ENCODE peak calls at places on chromosome 15, in seven cellular contexts. P is AG04450, S is body of pancreas, D is lung, R is HCT116, T is heart right ventricle, N is ovary. X is an unnamed sample.

GRCh38 chr15:31464216-31465082 is 137.8 kb downstream of the KLF13 start:
- DNase-seq in T (peak), N (no peak), P (no peak), S (no peak), R (no peak), D (no peak), X (no peak)

GRCh38 chr15:28892789-28893610 is 7.2 kb downstream of the APBA2 start:
- DNase-seq in R (no peak), T (no peak), S (peak), N (no peak), D (no peak), P (no peak), X (no peak)

GRCh38 chr15:78065284-78065872 is 12.1 kb downstream of the TBC1D2B start:
- DNase-seq in P (peak), D (peak), S (peak), R (no peak), T (peak), N (peak), X (peak)

GRCh38 chr15:88735212-88735611 is 68.0 kb upstream of the ACAN start:
- DNase-seq in T (no peak), R (no peak), S (no peak), N (no peak), P (no peak), D (no peak), X (no peak)

GRCh38 chr15:52284164-52284563 is 11.4 kb downstream of the MYO5C start:
- DNase-seq in N (no peak), P (peak), R (no peak), S (no peak), T (no peak), D (no peak), X (no peak)

GRCh38 chr15:31390029-31390428 is 63.4 kb downstream of the KLF13 start:
- DNase-seq in N (no peak), P (no peak), R (no peak), T (no peak), S (no peak), D (peak), X (no peak)

GRCh38 chr15:94503293-94503692 is 271.9 kb downstream of the MCTP2 start:
- DNase-seq in S (no peak), R (no peak), T (no peak), N (no peak), P (no peak), D (no peak), X (no peak)

GRCh38 chr15:75554717-75555116 is 24.4 kb downstream of the PTPN9 start:
- DNase-seq in S (no peak), P (peak), T (no peak), D (no peak), N (no peak), R (no peak), X (no peak)

GRCh38 chr15:94324117-94324826 is 92.9 kb downstream of the MCTP2 start:
- DNase-seq in D (peak), T (peak), S (peak), R (peak), P (peak), N (peak), X (no peak)

GRCh38 chr15:95551580-95551979 is 778.9 kb upstream of the NR2F2 start:
- DNase-seq in P (no peak), T (no peak), S (no peak), D (no peak), N (no peak), R (no peak), X (no peak)

GRCh38 chr15:66006986-66007385 is 137.7 kb downstream of the RAB11A start:
- DNase-seq in P (no peak), S (no peak), N (no peak), D (no peak), T (no peak), R (no peak), X (no peak)

GRCh38 chr15:98904466-98905048 is 103.0 kb downstream of the PGPEP1L start:
- DNase-seq in N (no peak), P (peak), D (no peak), R (peak), S (no peak), T (no peak), X (no peak)

GRCh38 chr15:91789136-91789535 is 64.4 kb upstream of the SLCO3A1 start:
- DNase-seq in P (no peak), T (no peak), S (no peak), D (no peak), N (no peak), R (no peak), X (no peak)

GRCh38 chr15:98142584-98142983 is 182.1 kb downstream of the ARRDC4 start:
- DNase-seq in D (no peak), R (no peak), S (no peak), P (no peak), N (no peak), T (no peak), X (no peak)

GRCh38 chr15:84702961-84703482 is 12.9 kb downstream of the SEC11A start:
- DNase-seq in T (peak), R (no peak), P (no peak), D (peak), S (peak), N (peak), X (peak)

GRCh38 chr15:78437107-78437761 is 782 bp upstream of the IREB2 start:
- DNase-seq in D (no peak), P (no peak), T (no peak), N (no peak), S (no peak), R (peak), X (no peak)

GRCh38 chr15:75640483-75641175 is 605 bp upstream of the IMP3 start:
- DNase-seq in P (no peak), R (peak), D (no peak), S (no peak), T (no peak), N (no peak), X (peak)

GRCh38 chr15:99117563-99118257 is 12.8 kb downstream of the SYNM start:
- DNase-seq in R (no peak), T (no peak), N (no peak), D (no peak), S (no peak), P (no peak), X (no peak)

DNA sequence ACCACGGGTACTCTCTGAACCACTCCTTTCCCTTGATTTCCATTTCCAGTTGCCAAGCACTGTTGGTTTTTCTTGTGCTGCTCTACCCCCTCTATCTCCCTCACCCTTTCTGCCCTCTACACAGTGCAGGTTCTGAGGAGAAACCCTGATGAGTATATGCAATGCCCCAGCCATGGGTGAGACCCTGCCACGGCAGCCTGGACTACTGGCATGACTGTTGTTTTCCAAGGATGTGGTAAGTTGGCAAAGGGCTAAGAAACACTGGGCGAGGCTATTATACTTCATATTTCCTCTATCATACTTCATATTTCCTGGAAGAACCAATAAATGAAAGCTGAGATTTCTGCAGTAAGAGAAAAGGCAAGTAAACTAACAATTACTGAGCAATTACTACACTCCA is 27.9 kb downstream of the CHAC1 start:
- DNase-seq in N (no peak), T (no peak), S (no peak), D (no peak), P (no peak), R (no peak), X (no peak)
- H3K27ac ChIP-seq in N (no peak), T (no peak), S (no peak), D (peak), P (no peak), R (no peak), X (no peak)

GRCh38 chr15:70088887-70089691 is 8.6 kb downstream of the TLE3 start:
- DNase-seq in P (no peak), D (no peak), R (no peak), T (no peak), N (no peak), S (no peak), X (peak)
- H3K4me3 ChIP-seq in P (no peak), D (no peak), R (no peak), T (peak), N (no peak), S (no peak), X (peak)

GRCh38 chr15:63426552-63426951 is 44.9 kb upstream of the CA12 start:
- DNase-seq in P (no peak), D (no peak), R (no peak), T (no peak), S (no peak), N (no peak), X (no peak)

GRCh38 chr15:63435416-63435815 is 53.8 kb upstream of the CA12 start:
- DNase-seq in P (no peak), N (no peak), T (no peak), S (no peak), D (no peak), R (no peak), X (no peak)

GRCh38 chr15:63425426-63425825 is 43.8 kb upstream of the CA12 start:
- DNase-seq in S (no peak), N (no peak), R (no peak), D (no peak), T (no peak), P (no peak), X (no peak)

GRCh38 chr15:63434567-63435219 is 53.0 kb upstream of the CA12 start:
- DNase-seq in N (no peak), D (no peak), S (no peak), R (no peak), P (no peak), T (no peak), X (no peak)

DNA sequence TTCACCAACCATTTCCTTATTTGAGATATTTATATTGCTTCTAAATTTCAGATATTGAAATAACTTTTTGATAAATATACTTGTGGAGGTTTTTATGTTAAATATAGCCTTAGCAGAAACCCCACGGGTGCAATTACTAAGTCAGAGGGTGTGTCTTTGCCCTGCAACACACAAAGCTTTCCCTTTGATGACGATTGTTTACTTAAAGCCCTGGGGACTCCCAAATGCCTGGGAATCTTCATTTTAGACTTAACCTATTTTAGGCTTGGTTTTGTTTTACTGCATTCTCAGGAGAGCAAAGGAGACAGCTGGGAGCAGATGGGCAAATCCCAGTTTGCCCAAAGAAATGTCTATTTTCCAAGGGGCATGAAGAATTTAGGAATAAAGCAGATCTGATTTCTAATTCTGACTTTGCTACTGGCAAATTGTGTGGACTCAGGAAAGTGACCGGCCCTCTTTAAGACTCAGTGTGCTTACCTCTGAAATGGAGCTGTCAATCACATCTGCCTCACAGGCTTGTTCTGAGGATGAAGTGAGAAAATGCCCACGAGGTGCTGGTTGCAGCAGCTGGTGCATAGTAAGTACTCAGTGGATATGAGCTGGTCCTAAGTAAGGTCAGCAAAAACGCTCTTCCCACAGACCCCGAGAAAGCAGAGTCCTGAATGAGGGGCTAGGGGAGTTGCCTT is 49.3 kb upstream of the CA12 start:
- DNase-seq in T (peak), D (no peak), P (no peak), S (no peak), N (no peak), R (no peak), X (no peak)
- TF ChIP-seq CTCF in T (no peak), D (no peak), P (no peak), S (no peak), N (no peak), R (no peak), X (no peak)

DNA sequence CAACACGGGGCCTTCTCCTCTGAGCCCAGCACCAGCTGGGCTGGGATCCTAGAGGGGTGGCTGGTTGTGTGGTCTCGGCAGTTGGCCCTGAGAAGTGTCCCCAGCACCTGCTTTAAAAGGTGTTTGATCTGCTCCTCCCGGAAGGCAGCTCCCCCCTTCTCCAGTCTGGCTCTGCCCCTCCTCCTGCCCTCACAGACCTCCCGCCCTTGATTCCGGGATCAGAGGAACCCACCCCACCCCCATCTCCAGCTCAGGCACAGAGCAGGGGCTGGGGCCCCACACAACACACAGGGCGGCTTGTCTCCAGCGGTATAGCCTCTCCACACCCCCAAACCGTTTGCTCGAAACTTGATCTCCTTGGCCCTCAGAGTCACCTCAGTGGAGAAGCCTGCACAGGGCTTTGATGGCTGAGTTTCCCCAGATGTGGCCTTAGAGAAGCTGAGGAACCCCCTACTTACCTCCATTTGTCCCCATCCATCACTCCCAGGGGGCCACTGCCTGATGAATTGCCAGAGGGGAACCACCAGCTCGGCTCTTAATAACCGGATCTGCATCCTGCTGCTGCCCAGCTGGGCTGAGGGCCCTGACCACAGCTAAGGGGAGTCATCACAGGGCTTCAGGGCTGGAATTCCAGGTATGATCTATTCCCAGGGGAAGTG is 6.4 kb upstream of the STRA6 start:
- DNase-seq in P (no peak), S (peak), D (no peak), N (no peak), R (no peak), T (no peak), X (no peak)
- H3K27ac ChIP-seq in P (no peak), S (no peak), D (no peak), N (no peak), R (no peak), T (no peak), X (no peak)

GRCh38 chr15:82298032-82298431 is 35.4 kb downstream of the SAXO2 start:
- DNase-seq in R (no peak), T (no peak), N (no peak), D (no peak), S (no peak), P (no peak), X (no peak)
- H3K4me3 ChIP-seq in R (no peak), T (no peak), N (no peak), D (no peak), S (no peak), P (no peak), X (no peak)

DNA sequence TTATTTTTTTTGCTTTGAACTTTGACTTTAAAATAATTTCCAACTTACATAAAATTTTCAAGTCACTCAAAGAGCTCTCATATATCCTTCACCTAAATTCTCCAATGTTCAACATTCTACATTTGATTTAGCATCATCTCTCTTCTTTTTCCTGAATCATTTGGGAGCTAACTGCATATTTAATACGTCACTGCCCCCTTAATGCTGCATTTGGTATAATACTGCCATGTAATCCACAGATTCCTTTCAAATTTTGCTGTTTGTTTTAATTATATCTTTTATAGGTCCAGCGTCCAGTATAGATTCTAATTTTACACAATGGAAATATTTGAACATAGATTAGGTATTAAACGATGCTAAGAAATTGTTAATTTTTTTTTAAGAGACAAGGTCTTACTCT is 2.3 kb upstream of the EIF2AK4 start:
- DNase-seq in N (no peak), S (no peak), D (no peak), T (no peak), P (no peak), R (no peak), X (no peak)
- TF ChIP-seq CTCF in N (no peak), S (peak), D (no peak), T (no peak), P (no peak), R (peak), X (no peak)

GRCh38 chr15:60379466-60380274 is 18.1 kb downstream of the ANXA2 start:
- DNase-seq in D (no peak), R (peak), S (peak), P (peak), N (no peak), T (no peak), X (no peak)
- H3K27ac ChIP-seq in D (peak), R (peak), S (peak), P (peak), N (no peak), T (peak), X (peak)

DNA sequence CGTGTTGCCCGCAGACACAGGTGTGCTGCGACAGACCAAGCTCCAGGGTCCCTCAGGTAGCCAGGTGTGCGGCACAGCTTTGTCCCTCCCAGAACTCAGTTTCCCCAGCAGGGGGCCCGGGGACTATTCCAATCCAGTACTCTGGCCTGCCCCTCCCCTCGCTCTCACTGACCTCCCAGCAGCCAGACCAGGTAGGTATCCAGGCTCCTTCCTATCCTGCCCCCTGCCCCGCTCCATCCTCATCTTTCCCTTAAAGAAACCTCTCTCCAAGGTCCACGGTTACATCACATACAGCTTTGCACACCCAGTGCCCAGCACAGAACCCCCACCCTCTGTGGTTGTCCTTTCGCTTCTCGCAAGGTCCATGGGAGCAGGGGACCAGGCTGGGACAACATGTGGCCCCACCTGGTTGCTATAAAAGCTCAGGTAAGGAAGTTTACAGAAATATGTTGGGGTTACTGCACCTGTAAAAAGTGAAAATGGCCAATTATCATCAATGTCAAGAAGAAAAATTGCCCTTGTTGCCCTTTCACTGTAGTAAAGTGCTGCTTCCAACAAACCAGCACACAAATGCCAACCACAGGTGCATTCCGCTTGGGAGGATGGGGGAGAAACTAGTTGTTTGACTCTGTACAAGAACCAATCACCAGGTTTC is 7.3 kb upstream of the CYP11A1 start:
- DNase-seq in T (no peak), P (no peak), N (no peak), S (no peak), D (no peak), R (no peak), X (no peak)
- H3K4me3 ChIP-seq in T (peak), P (peak), N (peak), S (no peak), D (no peak), R (peak), X (peak)

GRCh38 chr15:25689592-25689991 is 173.5 kb downstream of the ATP10A start:
- DNase-seq in P (no peak), D (no peak), S (no peak), T (no peak), N (no peak), R (no peak), X (no peak)
- TF ChIP-seq CTCF in P (no peak), D (no peak), S (no peak), T (no peak), N (no peak), R (no peak), X (no peak)

X was measured in left ventricle myocardium inferior.